ENCODE peak calls at places on chromosomes 1 and 21, in ten cellular contexts. M is lower lobe of right lung, A is transverse colon, Z is sigmoid colon, G is ascending aorta, V is stomach, D is kidney, U is mammary epithelial cell, N is neural progenitor cell, Q is ovary. X is an unnamed sample.

GRCh38 chr1:111369645-111370044 is 57.9 kb downstream of the OVGP1 start:
- DNase-seq in G (no peak), Z (no peak), Q (no peak), A (no peak), M (no peak), U (no peak), D (no peak), V (peak; percentile 68), N (no peak), X (no peak)

GRCh38 chr1:90911353-90911752 is 110.5 kb downstream of the ZNF644 start:
- DNase-seq in G (no peak), U (no peak), D (no peak), Q (no peak), Z (no peak), V (no peak), N (no peak), M (no peak), A (no peak), X (no peak)

GRCh38 chr1:50023292-50024159 is at the start of gene AGBL4:
- DNase-seq in D (peak; percentile 78), G (no peak), Z (peak; percentile 64), V (peak; percentile 55), M (peak; percentile 75), Q (peak; percentile 20), A (peak; percentile 39), U (peak; percentile 12), N (no peak), X (no peak)

GRCh38 chr1:84361796-84362195 is 36.5 kb upstream of the DNASE2B start:
- DNase-seq in D (no peak), U (peak; percentile 85), G (no peak), M (no peak), Q (no peak), A (peak; percentile 12), N (no peak), V (no peak), Z (no peak), X (no peak)

GRCh38 chr21:33557447-33557846 is 14.6 kb downstream of the SON start:
- DNase-seq in U (no peak), N (no peak), G (no peak), A (no peak), M (no peak), D (no peak), V (no peak), Z (no peak), Q (no peak), X (no peak)

GRCh38 chr1:223720987-223721591 is 8.8 kb downstream of the CAPN2 start:
- DNase-seq in V (peak; percentile 59), A (peak; percentile 70), Q (peak; percentile 50), M (no peak), G (no peak), N (no peak), U (no peak), Z (no peak), D (peak; percentile 76), X (no peak)

GRCh38 chr1:38018864-38019343 is 6.4 kb downstream of the UTP11 start:
- DNase-seq in U (no peak), V (no peak), D (no peak), A (no peak), Q (no peak), Z (no peak), M (no peak), G (no peak), N (no peak), X (no peak)

GRCh38 chr21:37450385-37451044 is 83.9 kb downstream of the DYRK1A start:
- DNase-seq in G (no peak), N (no peak), Q (no peak), V (no peak), A (no peak), M (no peak), U (peak; percentile 60), Z (no peak), D (no peak), X (no peak)

GRCh38 chr1:119815361-119815760 is 4.1 kb upstream of the REG4 start:
- DNase-seq in U (peak; percentile 72), G (no peak), D (no peak), V (no peak), Q (no peak), M (no peak), N (no peak), Z (no peak), A (no peak), X (no peak)

GRCh38 chr1:178094752-178095645 is 1.1 kb downstream of the RASAL2 start:
- DNase-seq in Z (no peak), A (no peak), V (no peak), N (peak; percentile 11), U (peak; percentile 76), G (no peak), D (no peak), M (no peak), Q (no peak), X (no peak)

GRCh38 chr1:178091986-178092745 is 1.7 kb upstream of the RASAL2 start:
- DNase-seq in U (peak; percentile 54), D (no peak), G (no peak), A (no peak), M (no peak), Z (no peak), Q (no peak), V (no peak), N (no peak), X (no peak)

GRCh38 chr1:178093958-178094751 is at the start of gene RASAL2:
- DNase-seq in V (peak; percentile 62), G (peak; percentile 9), Q (peak; percentile 45), U (peak; percentile 67), A (peak; percentile 66), N (peak; percentile 93), D (peak; percentile 90), Z (peak; percentile 81), M (peak; percentile 77), X (peak; percentile 68)

GRCh38 chr1:178096421-178096820 is 2.5 kb downstream of the RASAL2 start:
- DNase-seq in M (no peak), U (no peak), D (no peak), A (no peak), G (no peak), Q (no peak), Z (no peak), V (no peak), N (no peak), X (no peak)

DNA sequence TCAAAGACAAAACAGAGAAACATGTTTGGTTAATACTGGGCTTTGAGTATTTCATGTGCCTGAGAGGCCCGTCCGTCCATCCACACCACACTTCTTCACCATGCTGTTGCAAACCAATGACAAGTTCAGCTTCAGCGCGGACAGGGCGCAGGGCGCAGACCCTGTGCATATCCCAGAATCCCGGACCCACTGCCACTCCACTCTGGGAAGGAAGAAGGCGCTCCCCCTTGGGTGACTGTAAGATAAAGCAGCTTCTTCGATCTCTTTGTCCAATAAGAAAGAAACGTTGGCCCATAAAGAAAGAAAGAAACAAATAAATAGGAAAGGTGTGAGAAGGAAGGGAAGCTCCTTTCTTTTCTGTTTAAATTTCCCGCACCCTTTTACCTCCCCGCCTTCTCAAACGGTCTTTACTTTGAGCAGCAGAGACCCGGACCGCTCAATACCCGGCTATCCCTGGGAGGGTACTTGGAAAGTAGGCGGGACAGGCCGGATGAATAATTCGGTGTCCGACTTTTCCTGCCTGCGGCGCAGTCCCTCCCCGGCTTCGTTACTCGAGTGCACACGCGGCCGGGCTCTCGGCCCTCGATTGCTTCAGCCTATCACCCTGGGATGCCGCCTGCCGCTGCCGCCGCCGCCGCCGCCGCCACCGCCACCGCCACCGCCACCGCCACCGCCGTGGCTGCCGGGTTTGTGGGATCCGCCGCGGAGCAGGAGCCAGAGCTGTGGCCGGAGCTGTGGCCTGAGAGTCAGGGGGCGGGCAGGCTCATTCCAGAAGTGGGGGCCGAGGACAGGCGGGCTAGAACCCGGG is 550 bp upstream of the RASAL2 start:
- DNase-seq in Q (peak; percentile 87), Z (peak; percentile 94), M (peak; percentile 95), N (peak; percentile 99), A (peak; percentile 91), V (peak; percentile 90), U (peak; percentile 95), D (peak; percentile 96), G (peak; percentile 64), X (peak; percentile 95)
- TF ChIP-seq CTCF in Q (no peak), Z (no peak), M (no peak), N (peak; percentile 15), A (no peak), V (no peak), U (no peak), D (no peak), G (no peak), X (peak; percentile 7)

DNA sequence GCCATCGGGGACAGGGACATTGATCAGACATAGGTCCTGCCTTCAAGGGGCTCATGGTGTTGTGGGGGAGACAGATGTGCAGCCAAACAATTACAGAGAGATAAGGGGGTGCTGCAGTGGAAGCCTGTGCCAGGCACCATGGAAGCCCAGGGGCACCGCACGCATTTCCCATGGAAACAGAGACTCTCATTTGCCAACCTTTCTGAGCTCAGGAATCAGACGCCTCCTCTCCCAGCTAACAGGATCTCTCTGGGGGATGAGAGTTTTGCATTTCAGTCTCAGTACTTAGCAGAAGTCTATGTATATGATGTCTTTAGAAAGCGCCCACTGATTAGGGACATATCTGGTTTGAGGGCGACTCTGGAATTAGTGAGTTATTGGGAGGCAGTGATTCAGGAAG is 96.6 kb downstream of the HMGB4 start:
- DNase-seq in Q (no peak), N (no peak), D (no peak), U (no peak), M (no peak), G (no peak), A (no peak), Z (no peak), V (no peak), X (no peak)
- H3K4me3 ChIP-seq in Q (no peak overlapping the region), N (no peak overlapping the region), D (no peak overlapping the region), U (no peak overlapping the region), M (no peak overlapping the region), G (no peak overlapping the region), A (no peak overlapping the region), Z (no peak overlapping the region), V (no peak overlapping the region), X (no peak overlapping the region)

DNA sequence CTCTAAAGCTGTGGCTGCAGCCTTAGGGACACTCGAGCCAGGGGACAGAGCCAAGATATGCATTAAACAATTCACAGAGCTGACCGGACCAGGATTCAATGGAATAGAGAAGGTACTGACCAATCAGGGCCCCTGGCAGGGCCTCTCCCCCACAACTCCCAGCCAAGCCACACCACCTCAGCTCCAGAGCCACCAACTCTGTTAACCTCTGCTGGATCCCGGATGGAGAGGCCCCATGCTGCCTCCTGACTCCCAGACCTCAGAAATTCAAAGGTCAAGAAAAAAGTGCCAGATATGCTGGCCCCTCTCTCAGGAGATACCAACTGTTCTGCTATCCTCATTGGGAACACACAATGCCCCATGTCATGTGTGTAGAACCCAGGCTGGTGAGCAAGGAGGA is 62.1 kb downstream of the CD46 start:
- DNase-seq in V (peak; percentile 58), G (no peak), Z (no peak), N (no peak), Q (no peak), D (peak; percentile 45), M (no peak), A (no peak), U (no peak), X (no peak)
- H3K4me1 ChIP-seq in V (peaks cover 100% of the 10 kb centered on the region), G (peaks cover 95% of the 10 kb centered on the region), Z (peaks cover 100% of the 10 kb centered on the region), N (no peaks in the 10 kb centered on the region), Q (peaks cover 47% of the 10 kb centered on the region), D (peaks cover 63% of the 10 kb centered on the region), M (peaks cover 96% of the 10 kb centered on the region), A (peaks cover 73% of the 10 kb centered on the region), U (peaks cover 24% of the 10 kb centered on the region), X (no peaks in the 10 kb centered on the region)

DNA sequence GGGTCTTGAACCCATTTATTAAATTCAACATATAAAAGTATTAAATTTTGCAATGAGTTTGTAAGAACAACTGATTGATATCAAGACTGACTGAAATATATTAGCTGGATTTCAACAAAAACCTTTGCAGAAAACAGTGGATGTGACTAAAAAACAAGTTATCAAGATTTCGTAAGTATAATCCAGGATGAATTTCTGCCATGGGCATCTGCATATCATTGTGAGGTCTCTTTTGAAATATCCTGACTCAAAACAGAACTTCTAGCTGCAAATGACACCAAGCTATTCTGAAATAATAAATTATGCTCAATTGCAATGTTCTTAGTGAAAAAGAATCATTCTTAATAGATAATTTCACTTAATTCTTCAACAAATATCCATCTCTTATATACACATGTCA is 52.7 kb downstream of the CD34 start:
- DNase-seq in A (no peak), G (no peak), Q (no peak), V (no peak), N (no peak), M (no peak), U (no peak), D (no peak), Z (no peak), X (no peak)
- TF ChIP-seq CTCF in A (no peak), G (no peak), Q (no peak), V (no peak), N (no peak), M (no peak), U (no peak), D (no peak), Z (no peak), X (no peak)